ENCODE peak calls at places on chromosomes 3 and 15, in six cellular contexts. G, H, W, L, J and E are unnamed samples.

GRCh38 chr3:148513066-148513671 is 184.5 kb upstream of the AGTR1 start:
- DNase-seq in L (no peak), J (no peak), G (no peak), W (no peak), H (no peak), E (no peak)

GRCh38 chr3:10192953-10193691 is 28.4 kb downstream of the IRAK2 start:
- DNase-seq in W (peak), J (peak), H (no peak), G (peak), L (no peak), E (no peak)

GRCh38 chr3:37223084-37223975 is 48.9 kb upstream of the LRRFIP2 start:
- DNase-seq in G (no peak), W (peak), J (no peak), H (no peak), L (no peak), E (no peak)

GRCh38 chr15:83561661-83562060 is 92.3 kb upstream of the ADAMTSL3 start:
- DNase-seq in G (no peak), L (no peak), H (no peak), J (no peak), W (peak), E (no peak)

GRCh38 chr15:74548236-74548635 is 7.2 kb downstream of the ARID3B start:
- DNase-seq in W (no peak), J (no peak), G (no peak), L (no peak), H (no peak), E (no peak)

GRCh38 chr3:126033765-126034164 is 50.2 kb downstream of the SLC41A3 start:
- DNase-seq in W (no peak), G (no peak), L (no peak), H (no peak), J (no peak), E (no peak)

GRCh38 chr3:56997675-56998074 is 62.8 kb upstream of the SPATA12 start:
- DNase-seq in G (no peak), W (no peak), J (no peak), H (no peak), L (no peak), E (no peak)

GRCh38 chr15:35723852-35724251 is 177.9 kb upstream of the DPH6 start:
- DNase-seq in W (no peak), H (no peak), L (no peak), J (no peak), G (no peak), E (no peak)

GRCh38 chr15:83396071-83396470 is 51.1 kb upstream of the SH3GL3 start:
- DNase-seq in J (no peak), G (no peak), H (no peak), L (peak), W (no peak), E (no peak)